ENCODE peak calls at places on chromosomes 1 and 21, in five cellular contexts. M, T, Y, J and E are unnamed samples.

GRCh38 chr1:190168116-190168515 is 309.5 kb downstream of the BRINP3 start:
- DNase-seq in J (no peak), Y (peak), T (no peak), M (no peak), E (no peak)

GRCh38 chr1:235918032-235918431 is 51.3 kb upstream of the LYST start:
- DNase-seq in Y (no peak), T (no peak), J (no peak), M (no peak), E (no peak)

GRCh38 chr1:111982428-111982827 is 7.0 kb downstream of the KCND3 start:
- DNase-seq in J (no peak), Y (no peak), T (no peak), M (no peak), E (no peak)

GRCh38 chr1:117371436-117372151 is 4.3 kb downstream of the MAN1A2 start:
- DNase-seq in Y (no peak), T (no peak), M (no peak), J (no peak), E (no peak)

GRCh38 chr1:24946861-24947658 is 17.0 kb upstream of the RUNX3 start:
- DNase-seq in J (no peak), Y (no peak), M (no peak), T (no peak), E (no peak)

GRCh38 chr1:228050571-228051181 is 31.8 kb upstream of the ARF1 start:
- DNase-seq in T (no peak), Y (no peak), J (no peak), M (no peak), E (no peak)

GRCh38 chr1:243325305-243325890 is 69.6 kb downstream of the SDCCAG8 start:
- DNase-seq in J (peak), Y (peak), M (no peak), T (no peak), E (no peak)

GRCh38 chr1:21910528-21911204 is 26.4 kb downstream of the HSPG2 start:
- DNase-seq in M (no peak), J (no peak), Y (no peak), T (no peak), E (no peak)

GRCh38 chr1:19468397-19468956 is 16.9 kb downstream of the CAPZB start:
- DNase-seq in M (no peak), Y (no peak), J (peak), T (no peak), E (peak)

GRCh38 chr1:84078108-84078823 is 65.8 kb upstream of the PRKACB start:
- DNase-seq in Y (no peak), M (no peak), T (no peak), J (peak), E (no peak)

GRCh38 chr21:29064850-29065481 is 8.5 kb downstream of the CCT8 start:
- DNase-seq in M (no peak), Y (no peak), J (no peak), T (no peak), E (no peak)

GRCh38 chr1:178189814-178190213 is 95.9 kb downstream of the RASAL2 start:
- DNase-seq in M (peak), T (no peak), J (no peak), Y (no peak), E (peak)

GRCh38 chr1:89516055-89516454 is 8.6 kb upstream of the LRRC8B start:
- DNase-seq in M (no peak), J (no peak), Y (peak), T (no peak), E (no peak)

GRCh38 chr1:65762081-65762862 is 30.4 kb upstream of the PDE4B start:
- DNase-seq in M (no peak), T (no peak), Y (no peak), J (no peak), E (no peak)

GRCh38 chr1:73516458-73516857 is 681.5 kb downstream of the LRRIQ3 start:
- DNase-seq in T (no peak), M (no peak), Y (no peak), J (no peak), E (no peak)

GRCh38 chr1:208292913-208293312 is 48.7 kb upstream of the PLXNA2 start:
- DNase-seq in Y (no peak), M (no peak), T (no peak), J (no peak), E (no peak)

GRCh38 chr1:46171351-46171750 is 3.5 kb upstream of the TSPAN1 start:
- DNase-seq in Y (no peak), T (no peak), M (no peak), J (no peak), E (no peak)

GRCh38 chr1:55049914-55050278 is 10.5 kb downstream of the PCSK9 start:
- DNase-seq in T (no peak), Y (no peak), J (no peak), M (no peak), E (no peak)

GRCh38 chr1:180179162-180179957 is 24.7 kb downstream of the QSOX1 start:
- DNase-seq in J (no peak), M (no peak), Y (no peak), T (no peak), E (no peak)

GRCh38 chr1:27760411-27760810 is 12.6 kb upstream of the STX12 start:
- DNase-seq in Y (no peak), T (no peak), M (no peak), J (no peak), E (no peak)

GRCh38 chr1:241749041-241749798 is 97.1 kb downstream of the WDR64 start:
- DNase-seq in M (no peak), J (no peak), Y (no peak), T (no peak), E (no peak)